ENCODE peak calls at places on chromosomes 5 and 9, in four cellular contexts. One of them, this sample, is unnamed.

GRCh38 chr9:7454490-7455110 is 345.0 kb downstream of the DMAC1 start:
- DNase-seq in anterior cingulate cortex: no peak
- DNase-seq in mucosa of descending colon: peak
- DNase-seq in activated CD4-positive, alpha-beta T cell treated with anti-CD3 and anti-CD28 coated beads for 36 hours: no peak
- DNase-seq in this sample: no peak

GRCh38 chr5:132766020-132766805 is 10.8 kb downstream of the SEPTIN8 start:
- DNase-seq in anterior cingulate cortex: no peak
- DNase-seq in mucosa of descending colon: no peak
- DNase-seq in activated CD4-positive, alpha-beta T cell treated with anti-CD3 and anti-CD28 coated beads for 36 hours: no peak
- DNase-seq in this sample: no peak

GRCh38 chr5:124782262-124782661 is 35.8 kb upstream of the ZNF608 start:
- DNase-seq in anterior cingulate cortex: no peak
- DNase-seq in mucosa of descending colon: no peak
- DNase-seq in activated CD4-positive, alpha-beta T cell treated with anti-CD3 and anti-CD28 coated beads for 36 hours: no peak
- DNase-seq in this sample: no peak

GRCh38 chr5:173554989-173555705 is 61.3 kb downstream of the BOD1 start:
- DNase-seq in anterior cingulate cortex: peak
- DNase-seq in mucosa of descending colon: no peak
- DNase-seq in activated CD4-positive, alpha-beta T cell treated with anti-CD3 and anti-CD28 coated beads for 36 hours: no peak
- DNase-seq in this sample: no peak

GRCh38 chr9:137077010-137077747 is at the start of gene UAP1L1:
- DNase-seq in anterior cingulate cortex: peak
- DNase-seq in mucosa of descending colon: peak
- DNase-seq in activated CD4-positive, alpha-beta T cell treated with anti-CD3 and anti-CD28 coated beads for 36 hours: peak
- DNase-seq in this sample: peak

GRCh38 chr5:26883375-26883774 is 155.0 kb downstream of the CDH9 start:
- DNase-seq in anterior cingulate cortex: no peak
- DNase-seq in mucosa of descending colon: no peak
- DNase-seq in activated CD4-positive, alpha-beta T cell treated with anti-CD3 and anti-CD28 coated beads for 36 hours: no peak
- DNase-seq in this sample: no peak

GRCh38 chr5:14174235-14174636 is 31.1 kb downstream of the TRIO start:
- DNase-seq in anterior cingulate cortex: no peak
- DNase-seq in mucosa of descending colon: no peak
- DNase-seq in activated CD4-positive, alpha-beta T cell treated with anti-CD3 and anti-CD28 coated beads for 36 hours: no peak
- DNase-seq in this sample: no peak

GRCh38 chr5:145971108-145971507 is 34.7 kb downstream of the SH3RF2 start:
- DNase-seq in anterior cingulate cortex: no peak
- DNase-seq in mucosa of descending colon: no peak
- DNase-seq in activated CD4-positive, alpha-beta T cell treated with anti-CD3 and anti-CD28 coated beads for 36 hours: no peak
- DNase-seq in this sample: no peak

GRCh38 chr5:141529002-141529401 is 40.1 kb downstream of the PCDHGC5 start:
- DNase-seq in anterior cingulate cortex: no peak
- DNase-seq in mucosa of descending colon: no peak
- DNase-seq in activated CD4-positive, alpha-beta T cell treated with anti-CD3 and anti-CD28 coated beads for 36 hours: no peak
- DNase-seq in this sample: no peak

GRCh38 chr5:7629559-7629958 is 221.4 kb downstream of the CFAP90 start:
- DNase-seq in anterior cingulate cortex: no peak
- DNase-seq in mucosa of descending colon: no peak
- DNase-seq in activated CD4-positive, alpha-beta T cell treated with anti-CD3 and anti-CD28 coated beads for 36 hours: no peak
- DNase-seq in this sample: no peak

GRCh38 chr5:154198611-154199230 is 8.2 kb downstream of the GALNT10 start:
- DNase-seq in anterior cingulate cortex: no peak
- DNase-seq in mucosa of descending colon: no peak
- DNase-seq in activated CD4-positive, alpha-beta T cell treated with anti-CD3 and anti-CD28 coated beads for 36 hours: no peak
- DNase-seq in this sample: no peak

GRCh38 chr9:93320591-93321219 is 130.8 kb upstream of the FAM120A start:
- DNase-seq in anterior cingulate cortex: no peak
- DNase-seq in mucosa of descending colon: no peak
- DNase-seq in activated CD4-positive, alpha-beta T cell treated with anti-CD3 and anti-CD28 coated beads for 36 hours: no peak
- DNase-seq in this sample: no peak

GRCh38 chr5:180271205-180271604 is 20.7 kb downstream of the MAPK9 start:
- DNase-seq in anterior cingulate cortex: no peak
- DNase-seq in mucosa of descending colon: no peak
- DNase-seq in activated CD4-positive, alpha-beta T cell treated with anti-CD3 and anti-CD28 coated beads for 36 hours: no peak
- DNase-seq in this sample: no peak